ENCODE peak calls at places on chromosomes 1 and 21, in ten cellular contexts. C is H1, U is A673, R is AG04449, F is kidney epithelial cell, O is H7, A is small intestine, I is fibroblast of pulmonary artery, G is colonic mucosa, T is GM23338. K is an unnamed sample.

GRCh38 chr1:155966135-155966534 is 12.2 kb downstream of the ARHGEF2 start:
- DNase-seq in C (no peak), G (no peak), T (peak), O (peak), A (no peak), U (no peak), F (no peak), R (no peak), I (no peak), K (no peak)

GRCh38 chr1:109240158-109241152 is 8.9 kb upstream of the CELSR2 start:
- DNase-seq in C (no peak), F (no peak), O (peak), T (peak), R (peak), I (peak), U (peak), G (peak), A (peak), K (peak)

GRCh38 chr1:33382651-33383415 is 48.1 kb downstream of the PHC2 start:
- DNase-seq in A (no peak), F (no peak), I (no peak), T (no peak), O (no peak), R (no peak), G (no peak), U (peak), C (no peak), K (no peak)

GRCh38 chr1:110210604-110211502 is 739 bp downstream of the KCNC4 start:
- DNase-seq in F (no peak), T (peak), C (no peak), U (peak), G (peak), A (peak), R (no peak), O (peak), I (no peak), K (peak)

GRCh38 chr1:154913242-154913641 is 23.3 kb downstream of the PMVK start:
- DNase-seq in C (no peak), T (no peak), U (no peak), I (no peak), R (no peak), A (no peak), G (no peak), F (no peak), O (no peak), K (no peak)

GRCh38 chr1:237411621-237412020 is 369.6 kb downstream of the RYR2 start:
- DNase-seq in F (no peak), G (no peak), A (peak), O (no peak), U (no peak), T (no peak), R (no peak), I (no peak), C (no peak), K (no peak)

GRCh38 chr1:156140879-156141707 is 12.3 kb upstream of the SEMA4A start:
- DNase-seq in T (peak), C (no peak), F (no peak), U (no peak), G (no peak), A (no peak), O (peak), I (no peak), R (no peak), K (no peak)

GRCh38 chr1:47837866-47838561 is 159.2 kb downstream of the TRABD2B start:
- DNase-seq in U (no peak), A (peak), O (no peak), G (peak), R (no peak), T (no peak), F (no peak), I (no peak), C (no peak), K (peak)

GRCh38 chr21:44517175-44517899 is 22.7 kb downstream of the KRTAP10-1 start:
- DNase-seq in A (peak), U (peak), I (no peak), G (no peak), C (no peak), F (no peak), R (no peak), T (peak), O (peak), K (peak)

GRCh38 chr1:5585256-5585655 is 407.0 kb downstream of the NPHP4 start:
- DNase-seq in A (no peak), G (peak), C (no peak), F (no peak), I (no peak), R (no peak), U (no peak), T (no peak), O (no peak), K (no peak)

GRCh38 chr1:37945743-37946702 is 830 bp downstream of the INPP5B start:
- DNase-seq in O (peak), T (peak), F (peak), A (no peak), U (no peak), G (peak), R (peak), C (no peak), I (peak), K (peak)

GRCh38 chr21:25396135-25396711 is 211.1 kb downstream of the MRPL39 start:
- DNase-seq in I (no peak), F (no peak), C (no peak), A (no peak), U (no peak), R (no peak), O (no peak), T (no peak), G (no peak), K (no peak)

GRCh38 chr1:118151312-118151937 is 33.6 kb downstream of the SPAG17 start:
- DNase-seq in I (peak), R (no peak), C (peak), F (peak), O (peak), A (peak), T (peak), U (peak), G (peak), K (peak)

GRCh38 chr1:200795151-200795550 is 56.5 kb downstream of the CAMSAP2 start:
- DNase-seq in R (peak), I (peak), O (no peak), A (no peak), F (no peak), T (no peak), C (no peak), G (no peak), U (no peak), K (no peak)

GRCh38 chr1:154714638-154715037 is 106.7 kb upstream of the ADAR start:
- DNase-seq in A (peak), I (peak), T (peak), U (peak), R (no peak), G (no peak), O (no peak), F (no peak), C (no peak), K (peak)

GRCh38 chr1:145979746-145980435 is 15.4 kb downstream of the POLR3GL start:
- DNase-seq in O (no peak), F (no peak), I (peak), G (no peak), A (peak), R (no peak), U (peak), C (no peak), T (no peak), K (peak)

GRCh38 chr1:145977486-145978476 is 13.3 kb downstream of the POLR3GL start:
- DNase-seq in A (peak), R (no peak), G (peak), C (no peak), U (peak), I (peak), F (no peak), T (peak), O (peak), K (peak)

GRCh38 chr1:145977016-145977415 is 12.5 kb downstream of the POLR3GL start:
- DNase-seq in O (no peak), G (no peak), U (no peak), T (no peak), R (no peak), I (no peak), C (no peak), A (no peak), F (no peak), K (no peak)

GRCh38 chr1:145978477-145978859 is 14.0 kb downstream of the POLR3GL start:
- DNase-seq in G (no peak), T (no peak), A (peak), I (no peak), R (no peak), F (no peak), C (no peak), U (no peak), O (no peak), K (no peak)

DNA sequence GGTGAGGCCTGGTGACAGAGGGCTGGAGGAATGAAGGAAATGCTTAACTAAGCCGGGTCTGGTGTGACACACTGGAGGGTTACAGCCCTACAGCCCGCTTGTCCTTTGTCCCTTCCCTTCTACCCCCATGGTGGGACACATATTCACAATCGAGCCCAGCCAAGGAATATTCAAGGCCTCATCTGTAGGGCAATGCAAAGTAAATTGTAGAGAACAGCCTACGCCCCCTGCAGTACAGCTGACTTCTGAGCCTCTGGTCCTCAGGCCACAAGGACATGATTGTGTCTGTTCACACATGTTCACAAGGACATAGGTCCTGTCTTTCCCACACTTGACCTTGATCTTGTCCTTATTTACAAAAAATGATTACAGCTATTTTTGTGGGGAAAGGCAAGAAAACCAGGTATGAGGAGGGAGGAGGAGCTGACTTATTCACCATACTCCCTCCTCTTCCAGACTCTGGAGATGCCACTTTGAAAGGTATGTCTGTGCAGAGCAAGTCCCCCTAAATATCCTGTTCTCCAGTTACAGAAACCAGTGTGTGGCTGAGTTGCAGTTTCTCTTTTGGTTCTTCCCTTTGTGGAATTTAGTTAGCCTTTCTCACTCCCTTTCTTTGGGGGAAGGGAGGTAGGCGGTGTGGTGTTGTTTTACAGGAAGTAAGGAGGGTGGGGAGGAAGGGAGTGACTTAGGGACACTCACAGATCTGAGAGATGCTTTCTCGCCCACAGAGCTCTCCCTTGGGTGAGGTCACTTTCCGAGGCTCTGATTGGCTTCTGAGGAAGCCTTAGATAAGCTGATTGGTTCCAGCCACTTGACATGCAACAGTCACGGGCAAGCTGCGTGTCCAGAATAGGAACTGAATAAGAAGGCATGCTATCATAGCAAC is 14.6 kb downstream of the POLR3GL start:
- DNase-seq in F (peak), I (peak), R (peak), T (peak), G (peak), O (peak), C (peak), U (peak), A (peak), K (peak)
- H3K4me3 ChIP-seq in F (no peak), I (peak), R (peak), T (peak), G (peak), O (peak), C (peak), U (peak), A (no peak), K (peak)

DNA sequence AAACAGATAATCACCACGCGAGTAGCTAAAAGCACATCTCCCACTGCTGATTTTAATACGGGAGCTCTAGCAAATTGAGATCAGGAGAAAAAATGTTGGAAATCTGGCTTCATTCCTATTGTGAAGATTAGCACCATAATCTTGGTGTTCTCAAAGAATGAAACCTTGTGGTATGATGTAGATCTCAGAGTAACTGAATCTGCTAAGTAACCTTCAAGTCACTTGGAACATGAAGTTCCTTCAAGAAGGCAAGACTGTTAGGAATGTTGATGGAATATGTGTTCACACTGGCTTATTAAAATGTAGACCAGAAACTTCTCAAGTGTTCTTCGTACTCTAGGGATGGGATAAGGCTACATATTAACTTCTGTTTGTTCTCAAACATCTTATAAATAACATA is 117.4 kb upstream of the CHRM3 start:
- DNase-seq in A (no peak), C (no peak), G (no peak), R (no peak), F (no peak), I (no peak), O (no peak), U (no peak), T (no peak), K (no peak)
- H3K4me3 ChIP-seq in A (no peak), C (no peak), G (no peak), R (no peak), F (no peak), I (no peak), O (no peak), U (no peak), T (no peak), K (no peak)

DNA sequence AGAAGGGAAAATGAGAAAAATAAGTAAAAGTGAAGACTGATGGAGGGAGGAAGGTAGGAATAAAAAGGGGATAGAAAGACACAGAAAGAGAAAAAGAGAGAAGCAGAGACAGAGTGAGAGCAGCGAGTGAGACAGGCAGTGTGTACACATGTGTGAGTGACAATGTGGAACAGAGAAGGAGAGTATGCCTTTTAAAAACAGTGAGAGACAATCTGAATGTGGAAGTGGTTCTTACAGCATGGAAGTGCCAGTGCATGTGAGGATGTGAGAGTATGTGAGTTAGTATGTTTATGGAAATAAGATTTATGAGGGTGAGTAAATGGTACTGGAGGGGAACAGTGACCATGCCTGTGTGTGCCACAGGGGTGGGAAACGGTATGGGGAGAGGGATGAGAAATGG is 1.2 kb downstream of the NEGR1 start:
- DNase-seq in G (no peak), C (no peak), A (no peak), T (no peak), R (no peak), F (no peak), I (no peak), O (no peak), U (peak), K (no peak)
- H3K4me3 ChIP-seq in G (peak), C (no peak), A (no peak), T (peak), R (peak), F (peak), I (no peak), O (no peak), U (peak), K (peak)

GRCh38 chr1:44646276-44646675 is 28.0 kb downstream of the TMEM53 start:
- DNase-seq in R (no peak), T (no peak), O (no peak), G (no peak), F (no peak), C (no peak), I (peak), U (no peak), A (no peak), K (no peak)

GRCh38 chr1:44644806-44645205 is 29.5 kb downstream of the TMEM53 start:
- DNase-seq in R (no peak), O (no peak), U (no peak), G (no peak), F (no peak), T (no peak), I (no peak), C (no peak), A (no peak), K (no peak)

GRCh38 chr1:44646711-44647110 is 27.6 kb downstream of the TMEM53 start:
- DNase-seq in A (no peak), C (no peak), T (no peak), R (no peak), I (no peak), O (no peak), G (no peak), U (no peak), F (no peak), K (no peak)

GRCh38 chr1:44643721-44644330 is 30.5 kb downstream of the TMEM53 start:
- DNase-seq in F (no peak), G (no peak), O (no peak), R (no peak), C (no peak), A (no peak), I (no peak), T (no peak), U (no peak), K (no peak)

DNA sequence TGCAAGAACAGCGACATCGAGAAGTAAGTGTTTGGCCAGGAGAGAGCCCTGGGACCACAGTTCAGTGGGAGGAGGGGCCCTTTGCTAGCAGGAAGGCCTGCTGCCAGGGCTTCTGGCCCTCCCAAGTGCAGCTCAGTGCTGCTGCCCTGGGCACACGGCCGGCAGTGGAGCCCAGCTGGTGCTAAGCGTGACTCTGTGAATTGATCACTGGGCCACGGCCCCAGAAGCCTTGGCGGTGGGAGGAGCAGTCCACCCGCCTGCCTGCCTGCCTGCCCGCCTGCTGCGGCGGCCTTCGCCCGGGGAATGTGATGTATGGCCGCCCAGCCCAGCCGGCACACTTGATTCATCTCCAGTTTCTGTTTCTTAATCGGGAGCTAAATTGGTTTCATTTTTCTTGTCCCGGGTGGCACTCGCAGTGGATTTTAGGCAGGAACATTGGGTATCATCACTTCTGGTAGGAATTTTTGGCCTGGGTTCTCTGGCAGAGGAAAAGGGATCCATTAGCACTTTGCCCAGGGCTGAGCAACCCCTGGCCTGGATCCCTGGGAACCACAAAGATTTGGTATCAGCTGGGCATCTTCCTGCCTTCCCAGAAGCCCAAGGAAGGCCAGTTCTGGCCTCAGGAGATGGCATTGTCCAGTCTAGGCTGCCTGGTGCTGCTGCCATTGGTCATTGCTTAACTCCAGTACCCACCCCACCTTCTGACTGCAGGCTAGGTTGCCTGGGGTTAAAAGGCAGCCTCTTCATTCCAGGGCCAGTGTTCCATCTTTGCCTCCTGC is 28.6 kb downstream of the TMEM53 start:
- DNase-seq in U (no peak), C (no peak), T (no peak), O (no peak), R (no peak), A (peak), F (no peak), I (no peak), G (no peak), K (peak)
- H3K4me3 ChIP-seq in U (no peak), C (no peak), T (no peak), O (no peak), R (no peak), A (no peak), F (no peak), I (no peak), G (no peak), K (no peak)

GRCh38 chr1:31763671-31764306 is 351 bp downstream of the ADGRB2 start:
- DNase-seq in I (no peak), T (peak), R (no peak), F (no peak), C (no peak), G (no peak), A (no peak), U (no peak), O (peak), K (no peak)
- H3K4me3 ChIP-seq in I (peak), T (peak), R (peak), F (peak), C (peak), G (peak), A (peak), U (peak), O (peak), K (peak)

DNA sequence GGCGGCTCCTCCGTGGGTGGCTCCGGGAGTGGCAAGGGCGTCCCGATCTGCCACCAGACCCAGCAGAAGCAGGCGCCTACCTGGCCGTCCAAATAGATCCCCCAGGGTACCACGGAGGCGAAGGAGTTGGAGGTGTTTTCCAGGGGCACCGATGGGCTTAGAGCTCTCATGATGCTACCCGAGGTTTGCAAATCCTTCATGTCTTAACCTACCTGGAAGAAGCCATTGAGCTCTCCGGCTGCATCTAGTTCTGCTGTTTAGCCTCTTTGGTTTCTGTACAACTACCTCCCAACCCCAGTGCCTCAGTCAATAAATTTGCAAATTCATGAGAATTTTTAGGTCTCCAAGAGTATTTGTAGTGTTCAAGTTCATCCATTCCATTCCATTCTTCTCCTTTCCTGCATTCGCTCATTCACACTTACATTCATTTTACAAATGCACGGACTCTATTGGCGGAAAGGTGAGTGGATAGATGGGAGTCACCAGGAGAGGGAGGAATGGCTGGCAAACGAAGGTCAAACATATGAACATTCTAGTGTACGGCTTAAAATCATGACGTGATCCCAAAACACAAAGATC is 2.4 kb downstream of the LORICRIN start:
- DNase-seq in T (peak), C (no peak), I (no peak), A (no peak), R (no peak), G (no peak), U (no peak), O (no peak), F (no peak), K (no peak)
- H3K4me3 ChIP-seq in T (peak), C (peak), I (peak), A (peak), R (peak), G (peak), U (peak), O (peak), F (peak), K (peak)

DNA sequence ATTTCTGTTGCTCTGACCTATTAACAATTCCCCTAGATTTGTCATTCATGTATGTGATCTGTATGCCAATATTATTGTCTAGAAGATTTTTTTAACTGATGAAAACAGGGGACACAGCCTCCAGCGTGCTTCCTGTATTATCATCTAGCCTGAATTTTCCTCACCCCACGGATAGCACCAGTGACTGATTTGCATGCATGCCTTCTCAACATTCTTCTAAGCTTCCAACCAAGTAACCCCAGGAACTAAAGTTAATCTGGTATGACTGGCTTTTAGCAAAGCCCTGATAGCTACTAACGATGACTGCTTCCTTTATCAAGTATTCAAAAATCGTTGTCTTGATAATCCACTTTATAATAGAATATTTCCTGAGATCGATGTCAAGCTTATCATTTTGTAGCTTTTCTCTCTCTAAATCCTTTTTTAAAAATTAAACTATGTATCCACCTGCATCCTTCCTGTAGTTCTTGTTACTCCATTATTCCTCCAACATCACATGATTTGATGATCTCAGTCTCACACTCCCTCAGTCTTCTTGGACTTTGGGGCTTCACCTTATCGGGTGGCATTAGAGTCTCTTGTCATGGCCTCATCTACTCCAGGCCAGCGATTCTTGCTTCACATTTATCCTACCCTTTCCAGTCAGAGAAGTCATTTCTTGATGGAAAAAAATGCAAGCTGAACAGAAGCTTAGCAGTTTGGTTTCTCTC is 19.0 kb downstream of the BCAR3 start:
- DNase-seq in O (no peak), G (no peak), C (no peak), U (peak), R (no peak), T (no peak), I (peak), F (no peak), A (peak), K (no peak)
- H3K4me3 ChIP-seq in O (no peak), G (no peak), C (no peak), U (no peak), R (no peak), T (no peak), I (no peak), F (no peak), A (no peak), K (no peak)

K was measured in stomach.